ENCODE peak calls at places on chromosomes 5 and 9, in six cellular contexts. Z, R, I, S, J and H are unnamed samples.

GRCh38 chr9:134149380-134149779 is 13.5 kb downstream of the WDR5 start:
- DNase-seq in Z (no peak), R (no peak), I (no peak), S (no peak), J (no peak), H (no peak)

GRCh38 chr5:9502864-9503263 is 43.0 kb downstream of the SEMA5A start:
- DNase-seq in Z (no peak), R (no peak), I (no peak), S (no peak), J (no peak), H (no peak)

GRCh38 chr5:177440211-177440989 is 6.2 kb upstream of the PRR7 start:
- DNase-seq in Z (no peak), R (no peak), I (no peak), S (no peak), J (no peak), H (no peak)

GRCh38 chr9:107260437-107261081 is 22.5 kb upstream of the RAD23B start:
- DNase-seq in Z (no peak), R (no peak), I (no peak), S (peak), J (no peak), H (no peak)

GRCh38 chr9:114163517-114163924 is 8.2 kb downstream of the COL27A1 start:
- DNase-seq in Z (no peak), R (peak), I (no peak), S (no peak), J (no peak), H (no peak)

GRCh38 chr9:9392755-9393154 is 1220.0 kb downstream of the PTPRD start:
- DNase-seq in Z (no peak), R (no peak), I (no peak), S (no peak), J (no peak), H (no peak)

GRCh38 chr9:75855509-75855908 is 35.0 kb upstream of the PCSK5 start:
- DNase-seq in Z (peak), R (no peak), I (peak), S (no peak), J (no peak), H (peak)

GRCh38 chr5:153902026-153902425 is 136.7 kb downstream of the FAM114A2 start:
- DNase-seq in Z (no peak), R (no peak), I (no peak), S (no peak), J (no peak), H (no peak)

GRCh38 chr5:153523196-153523595 is 32.7 kb downstream of the GRIA1 start:
- DNase-seq in Z (no peak), R (no peak), I (no peak), S (no peak), J (no peak), H (no peak)

GRCh38 chr5:169626779-169627178 is 10.3 kb upstream of the DOCK2 start:
- DNase-seq in Z (no peak), R (no peak), I (no peak), S (no peak), J (no peak), H (no peak)

GRCh38 chr9:74951725-74952151 is 974 bp downstream of the C9orf40 start:
- DNase-seq in Z (no peak), R (peak), I (peak), S (no peak), J (no peak), H (peak)

GRCh38 chr9:74824654-74825053 is 63.1 kb downstream of the TRPM6 start:
- DNase-seq in Z (no peak), R (no peak), I (no peak), S (no peak), J (no peak), H (peak)

GRCh38 chr5:148791334-148791667 is 35.1 kb upstream of the ADRB2 start:
- DNase-seq in Z (no peak), R (no peak), I (no peak), S (peak), J (no peak), H (no peak)

GRCh38 chr5:157956271-157956885 is 97.4 kb upstream of the CLINT1 start:
- DNase-seq in Z (no peak), R (peak), I (no peak), S (no peak), J (no peak), H (no peak)

GRCh38 chr9:16048129-16048528 is 495.3 kb downstream of the CCDC171 start:
- DNase-seq in Z (no peak), R (no peak), I (no peak), S (no peak), J (no peak), H (no peak)

GRCh38 chr5:72543365-72543764 is 36.2 kb upstream of the ZNF366 start:
- DNase-seq in Z (no peak), R (no peak), I (no peak), S (no peak), J (no peak), H (no peak)

GRCh38 chr5:170848033-170848432 is 13.8 kb upstream of the RANBP17 start:
- DNase-seq in Z (no peak), R (no peak), I (no peak), S (no peak), J (no peak), H (no peak)

GRCh38 chr5:18553269-18553668 is 919.0 kb downstream of the TAF11L14 start:
- DNase-seq in Z (no peak), R (no peak), I (no peak), S (no peak), J (no peak), H (no peak)

GRCh38 chr5:112918679-112919078 is 3.3 kb downstream of the REEP5 start:
- DNase-seq in Z (no peak), R (no peak), I (no peak), S (no peak), J (no peak), H (peak)

GRCh38 chr5:149181702-149182101 is 40.4 kb downstream of the ABLIM3 start:
- DNase-seq in Z (no peak), R (no peak), I (no peak), S (no peak), J (no peak), H (no peak)

GRCh38 chr5:11251242-11251641 is 490.2 kb upstream of the DAP start:
- DNase-seq in Z (no peak), R (no peak), I (no peak), S (no peak), J (no peak), H (no peak)

GRCh38 chr5:31771045-31771444 is 132.1 kb downstream of the PDZD2 start:
- DNase-seq in Z (no peak), R (no peak), I (no peak), S (peak), J (no peak), H (no peak)

GRCh38 chr5:100903036-100903887 is at the start of gene ST8SIA4:
- DNase-seq in Z (no peak), R (peak), I (peak), S (peak), J (peak), H (no peak)

GRCh38 chr5:168851902-168852321 is 272.7 kb upstream of the PANK3 start:
- DNase-seq in Z (no peak), R (peak), I (peak), S (no peak), J (no peak), H (peak)

GRCh38 chr9:105070176-105070575 is 142.2 kb upstream of the ABCA1 start:
- DNase-seq in Z (no peak), R (no peak), I (no peak), S (no peak), J (no peak), H (no peak)

GRCh38 chr9:105076729-105077128 is 148.8 kb upstream of the ABCA1 start:
- DNase-seq in Z (no peak), R (no peak), I (no peak), S (no peak), J (no peak), H (no peak)

GRCh38 chr9:105072476-105072875 is 144.5 kb upstream of the ABCA1 start:
- DNase-seq in Z (no peak), R (no peak), I (no peak), S (no peak), J (no peak), H (no peak)

GRCh38 chr9:105073147-105073546 is 145.2 kb upstream of the ABCA1 start:
- DNase-seq in Z (no peak), R (no peak), I (no peak), S (no peak), J (no peak), H (no peak)

GRCh38 chr9:105074501-105074900 is 146.5 kb upstream of the ABCA1 start:
- DNase-seq in Z (no peak), R (no peak), I (no peak), S (no peak), J (no peak), H (no peak)
- TF ChIP-seq JUND in Z (no peak), R (no peak), I (no peak), S (no peak), J (no peak), H (no peak)

GRCh38 chr5:179146277-179146676 is 86.1 kb downstream of the ZNF354C start:
- DNase-seq in Z (no peak), R (no peak), I (no peak), S (no peak), J (no peak), H (no peak)

GRCh38 chr5:179140293-179140692 is 80.1 kb downstream of the ZNF354C start:
- DNase-seq in Z (no peak), R (no peak), I (no peak), S (no peak), J (no peak), H (no peak)

GRCh38 chr5:179141867-179142266 is 81.7 kb downstream of the ZNF354C start:
- DNase-seq in Z (no peak), R (peak), I (no peak), S (no peak), J (no peak), H (no peak)

GRCh38 chr5:179142434-179143198 is 82.4 kb downstream of the ZNF354C start:
- DNase-seq in Z (no peak), R (peak), I (no peak), S (no peak), J (no peak), H (no peak)

DNA sequence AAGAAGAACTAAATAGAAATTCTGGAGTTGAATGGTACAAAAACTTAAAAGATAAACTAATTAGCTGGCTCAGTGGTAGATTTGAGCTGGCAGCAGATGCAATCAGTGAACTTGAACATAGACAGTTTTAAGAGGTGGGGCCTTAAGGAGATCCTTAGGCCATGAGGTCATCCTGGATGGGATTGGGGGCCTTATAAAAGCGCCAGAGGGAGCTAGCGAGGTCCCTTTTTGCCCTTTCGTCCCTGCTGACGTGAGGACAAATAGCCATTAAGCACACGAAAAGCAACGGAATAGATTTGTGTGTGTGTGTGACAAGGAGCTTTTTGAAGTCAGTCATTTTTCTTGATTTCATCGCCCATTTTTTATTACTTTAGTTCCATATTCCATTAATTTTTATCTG is 83.3 kb downstream of the ZNF354C start:
- DNase-seq in Z (peak), R (no peak), I (peak), S (no peak), J (peak), H (no peak)
- TF ChIP-seq JUND in Z (no peak), R (no peak), I (peak), S (no peak), J (peak), H (no peak)

DNA sequence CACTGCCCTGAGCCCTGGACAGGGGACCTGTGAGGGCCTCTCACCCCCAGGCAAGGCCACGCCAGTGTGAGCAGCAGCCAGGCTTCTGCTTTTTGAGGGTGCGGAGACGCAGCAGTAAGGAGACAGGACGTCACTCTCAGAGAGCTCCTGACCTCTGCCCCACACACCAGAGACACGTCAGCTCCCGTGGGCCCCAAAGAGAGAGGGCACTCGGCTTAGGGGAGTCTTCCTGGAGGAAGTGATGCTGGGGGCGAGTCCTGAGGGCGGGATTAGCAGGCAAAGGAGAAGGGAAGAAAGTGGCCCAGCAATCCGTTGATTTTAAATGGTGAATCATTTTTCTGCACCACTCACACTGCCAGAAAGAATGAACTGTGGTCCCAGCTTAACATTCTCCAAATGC is 24.0 kb upstream of the SLC9A3 start:
- DNase-seq in Z (no peak), R (no peak), I (no peak), S (no peak), J (no peak), H (no peak)
- TF ChIP-seq JUND in Z (no peak), R (no peak), I (no peak), S (no peak), J (no peak), H (no peak)

GRCh38 chr5:63374085-63374484 is 588.2 kb downstream of the HTR1A start:
- DNase-seq in Z (no peak), R (no peak), I (no peak), S (no peak), J (no peak), H (no peak)

DNA sequence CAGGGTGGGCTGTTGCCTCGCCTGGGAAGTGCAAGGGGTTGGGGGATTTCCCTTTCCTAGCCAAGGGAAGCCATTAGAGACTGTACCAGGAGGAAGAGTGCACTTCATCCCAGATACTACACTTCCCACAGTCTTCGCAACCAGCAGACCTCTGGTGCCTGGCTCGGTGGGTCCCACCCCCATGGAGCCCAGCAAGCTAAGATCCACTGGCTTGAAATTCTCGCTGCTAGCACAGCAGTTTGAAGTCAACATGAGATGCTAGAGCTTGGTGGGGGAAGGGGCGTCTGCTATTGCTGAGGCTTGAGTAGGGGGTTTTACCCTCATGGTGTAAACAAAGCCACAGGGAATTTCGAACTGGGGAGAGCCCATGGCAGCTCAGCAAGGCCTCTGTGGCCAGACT is 586.4 kb downstream of the HTR1A start:
- DNase-seq in Z (no peak), R (no peak), I (no peak), S (no peak), J (no peak), H (no peak)
- TF ChIP-seq JUND in Z (no peak), R (no peak), I (no peak), S (no peak), J (no peak), H (no peak)

GRCh38 chr9:14322211-14323082 is 8.5 kb upstream of the NFIB start:
- DNase-seq in Z (peak), R (peak), I (peak), S (no peak), J (no peak), H (peak)

GRCh38 chr9:14320272-14321245 is 6.6 kb upstream of the NFIB start:
- DNase-seq in Z (no peak), R (no peak), I (peak), S (no peak), J (no peak), H (peak)

GRCh38 chr9:14323969-14324366 is 10.0 kb upstream of the NFIB start:
- DNase-seq in Z (no peak), R (no peak), I (no peak), S (no peak), J (no peak), H (no peak)

GRCh38 chr9:14321517-14322125 is 7.7 kb upstream of the NFIB start:
- DNase-seq in Z (no peak), R (no peak), I (no peak), S (no peak), J (no peak), H (no peak)

GRCh38 chr9:14323083-14323968 is 9.4 kb upstream of the NFIB start:
- DNase-seq in Z (no peak), R (no peak), I (peak), S (no peak), J (no peak), H (no peak)
- TF ChIP-seq JUND in Z (no peak), R (no peak), I (no peak), S (no peak), J (no peak), H (no peak)

DNA sequence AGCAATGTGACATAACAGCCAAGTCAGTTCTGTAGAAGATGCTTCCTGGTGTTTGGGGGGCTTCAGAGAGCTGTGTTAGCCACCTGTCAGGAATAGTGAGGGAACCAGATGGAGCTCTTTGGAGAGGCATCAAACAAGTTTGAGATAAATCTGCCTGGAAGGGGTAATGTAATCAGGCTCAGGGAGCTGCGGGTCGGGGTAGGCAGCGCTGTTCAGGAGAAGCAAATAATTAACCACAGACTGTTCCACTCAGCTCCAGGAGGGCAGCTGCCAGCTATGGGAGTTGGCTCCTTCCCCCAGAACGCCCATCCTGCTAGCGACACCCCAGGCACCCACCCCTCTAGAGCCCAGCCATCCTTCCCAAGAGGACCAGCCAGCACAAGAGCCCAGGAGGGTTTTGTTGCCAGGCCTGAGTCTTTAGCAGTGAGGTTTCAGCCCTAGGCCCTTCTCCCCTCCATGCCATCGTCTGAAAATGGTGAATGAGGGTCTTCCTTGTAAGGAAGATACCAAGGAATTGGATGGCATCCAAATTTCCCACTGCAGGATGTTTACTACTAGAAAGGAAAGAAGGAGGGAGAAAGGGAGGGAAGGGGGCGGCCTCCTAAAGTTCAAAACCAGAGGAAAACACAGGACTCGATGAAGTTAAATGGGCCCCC is 41.3 kb downstream of the C5orf15 start:
- DNase-seq in Z (no peak), R (peak), I (no peak), S (no peak), J (no peak), H (no peak)
- TF ChIP-seq JUND in Z (no peak), R (no peak), I (no peak), S (no peak), J (no peak), H (no peak)

DNA sequence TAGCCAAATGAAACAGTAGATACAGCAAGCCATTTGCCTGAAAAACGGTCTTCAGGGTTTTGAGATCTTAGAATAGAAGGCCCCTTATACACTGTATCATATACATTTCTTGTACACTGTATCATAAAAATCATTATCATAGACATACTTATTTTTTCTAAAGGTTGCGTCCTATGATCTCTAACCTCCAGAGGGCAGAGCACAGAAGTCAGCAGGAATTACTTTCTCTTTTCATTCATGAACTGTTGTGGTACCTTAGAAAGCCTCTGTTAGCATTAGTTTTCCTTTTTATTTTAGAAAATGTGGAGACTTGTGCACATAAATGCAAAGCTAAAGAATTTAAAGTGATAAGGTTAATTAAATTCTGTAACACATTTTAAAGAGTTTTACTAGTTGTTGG is 115.4 kb downstream of the OXCT1 start:
- DNase-seq in Z (no peak), R (no peak), I (no peak), S (no peak), J (no peak), H (no peak)
- TF ChIP-seq JUND in Z (no peak), R (no peak), I (no peak), S (no peak), J (no peak), H (no peak)

GRCh38 chr9:109117856-109118801 is 1.6 kb downstream of the TMEM245 start:
- DNase-seq in Z (no peak), R (peak), I (peak), S (no peak), J (no peak), H (peak)

GRCh38 chr9:109120204-109120789 is 550 bp upstream of the TMEM245 start:
- DNase-seq in Z (no peak), R (no peak), I (no peak), S (no peak), J (no peak), H (no peak)

GRCh38 chr9:109119439-109120203 is at the start of gene TMEM245:
- DNase-seq in Z (peak), R (peak), I (peak), S (peak), J (peak), H (peak)

GRCh38 chr9:109121218-109121796 is 1.6 kb upstream of the TMEM245 start:
- DNase-seq in Z (no peak), R (no peak), I (peak), S (no peak), J (no peak), H (no peak)

GRCh38 chr9:109118802-109119438 is 827 bp downstream of the TMEM245 start:
- DNase-seq in Z (no peak), R (no peak), I (no peak), S (no peak), J (no peak), H (peak)
- TF ChIP-seq JUND in Z (no peak), R (no peak), I (no peak), S (no peak), J (no peak), H (no peak)